ENCODE peak calls at places on chromosomes 11 and 22, in seven cellular contexts. G is endothelial cell, N is cardiac fibroblast, U is activated T-cell treated with anti-CD3 and anti-CD28 coated beads for 1 hour, T is substantia nigra, E is mammary epithelial cell, F is NCI-H1105. X is an unnamed sample.

GRCh38 chr22:42844756-42845155 is 12.3 kb downstream of the ARFGAP3 start:
- DNase-seq in G (no peak), N (peak; percentile 48), U (no peak), T (no peak), E (peak; percentile 80), F (no peak), X (no peak)

GRCh38 chr11:114762437-114762836 is 84.1 kb downstream of the NXPE2 start:
- DNase-seq in G (peak; percentile 76), N (peak; percentile 77), U (no peak), T (peak; percentile 45), E (peak; percentile 20), F (no peak), X (peak; percentile 77)

GRCh38 chr11:77170107-77170506 is 42.1 kb downstream of the MYO7A start:
- DNase-seq in G (no peak), N (no peak), U (no peak), T (no peak), E (no peak), F (no peak), X (no peak)

GRCh38 chr22:16962501-16962900 is 45.5 kb downstream of the GAB4 start:
- DNase-seq in G (no peak), N (no peak), U (no peak), T (no peak), E (no peak), F (no peak), X (no peak)

GRCh38 chr11:126421243-126421642 is 65.8 kb downstream of the ST3GAL4 start:
- DNase-seq in G (no peak), N (no peak), U (no peak), T (no peak), E (no peak), F (no peak), X (no peak)

GRCh38 chr11:79438631-79439429 is 2.0 kb downstream of the TENM4 start:
- DNase-seq in G (peak; percentile 6), N (no peak), U (no peak), T (peak; percentile 21), E (peak; percentile 51), F (peak; percentile 45), X (peak; percentile 43)

GRCh38 chr11:70769106-70769505 is 370.8 kb downstream of the CTTN start:
- DNase-seq in G (no peak), N (no peak), U (no peak), T (no peak), E (no peak), F (no peak), X (no peak)

GRCh38 chr11:2813141-2813908 is 72.2 kb downstream of the CDKN1C start:
- DNase-seq in G (no peak), N (peak; percentile 55), U (no peak), T (no peak), E (no peak), F (no peak), X (peak; percentile 29)

X was measured in adipocyte.